ENCODE peak calls at places on chromosomes 3 and 15, in ten cellular contexts. Q is osteoblast; W is Peyer's patch; X is CD8-positive, alpha-beta T cell; C is upper lobe of left lung; H is fibroblast of lung; R is stomach; F is CD4-positive, alpha-beta memory T cell; J is adrenal gland; D is naive thymus-derived CD4-positive, alpha-beta T cell. S is an unnamed sample. For H3K36me3, the result is how much of the 10 kb centered on the place peaks cover.

GRCh38 chr3:58183891-58184290 is 26.9 kb downstream of the DNASE1L3 start:
- DNase-seq in Q (peak), H (no peak), J (no peak), W (no peak), D (no peak), F (no peak), X (no peak), C (no peak), R (no peak), S (no peak)

GRCh38 chr3:97863025-97863424 is 41.2 kb downstream of the CRYBG3 start:
- DNase-seq in C (no peak), H (peak), F (no peak), R (no peak), Q (peak), W (no peak), D (no peak), J (no peak), X (no peak), S (no peak)

GRCh38 chr3:16102905-16103364 is 71.5 kb upstream of the GALNT15 start:
- DNase-seq in C (no peak), J (no peak), H (peak), R (no peak), X (no peak), D (no peak), F (no peak), Q (peak), W (no peak), S (no peak)

GRCh38 chr3:37987315-37987697 is 3.3 kb upstream of the VILL start:
- DNase-seq in R (no peak), J (no peak), F (no peak), C (no peak), W (peak), H (no peak), Q (peak), X (no peak), D (no peak), S (no peak)

GRCh38 chr3:104584702-104585101 is 782.0 kb upstream of the ALCAM start:
- DNase-seq in Q (no peak), H (peak), D (no peak), F (no peak), C (no peak), J (no peak), X (no peak), R (no peak), W (no peak), S (no peak)

GRCh38 chr3:50602675-50603191 is 8.8 kb downstream of the CISH start:
- DNase-seq in J (no peak), Q (peak), H (no peak), C (no peak), D (no peak), X (no peak), F (peak), R (peak), W (no peak), S (no peak)

GRCh38 chr15:67828969-67829646 is 3.8 kb downstream of the SKOR1 start:
- DNase-seq in D (no peak), R (no peak), F (peak), X (no peak), J (no peak), Q (peak), H (no peak), W (no peak), C (no peak), S (no peak)

GRCh38 chr3:46085421-46086082 is 58.3 kb upstream of the XCR1 start:
- DNase-seq in W (no peak), J (no peak), R (no peak), H (no peak), F (no peak), Q (no peak), X (no peak), D (no peak), C (no peak), S (no peak)

GRCh38 chr3:114586119-114586518 is 292.3 kb downstream of the TIGIT start:
- DNase-seq in Q (no peak), C (no peak), W (no peak), X (no peak), R (no peak), H (no peak), D (no peak), F (no peak), J (no peak), S (peak)

GRCh38 chr15:58396181-58396580 is 35.6 kb upstream of the LIPC start:
- DNase-seq in H (peak), C (no peak), J (no peak), R (no peak), X (no peak), Q (peak), W (no peak), F (no peak), D (no peak), S (no peak)

GRCh38 chr3:39141211-39141995 is 12.0 kb downstream of the CSRNP1 start:
- DNase-seq in C (peak), R (peak), X (no peak), F (no peak), W (peak), D (no peak), J (peak), H (peak), Q (no peak), S (no peak)

GRCh38 chr3:196273655-196274054 is 13.9 kb downstream of the PCYT1A start:
- DNase-seq in R (no peak), H (no peak), Q (no peak), C (no peak), D (no peak), X (no peak), J (no peak), F (no peak), W (no peak), S (no peak)

GRCh38 chr3:64530434-64531049 is 157.3 kb downstream of the ADAMTS9 start:
- DNase-seq in F (no peak), Q (no peak), R (peak), W (no peak), H (peak), X (no peak), J (peak), D (no peak), C (peak), S (peak)

GRCh38 chr3:177694316-177694715 is 497.0 kb upstream of the TBL1XR1 start:
- DNase-seq in F (no peak), R (no peak), D (no peak), J (no peak), H (peak), Q (peak), C (no peak), W (no peak), X (no peak), S (no peak)

GRCh38 chr15:40429068-40429707 is 11.6 kb upstream of the BAHD1 start:
- DNase-seq in W (no peak), X (no peak), H (no peak), Q (peak), D (no peak), C (no peak), R (no peak), J (no peak), F (no peak), S (no peak)

GRCh38 chr15:40427188-40427587 is 13.6 kb upstream of the BAHD1 start:
- DNase-seq in D (no peak), J (no peak), W (peak), X (no peak), C (no peak), R (no peak), H (no peak), Q (peak), F (no peak), S (no peak)

GRCh38 chr15:40428183-40428582 is 12.6 kb upstream of the BAHD1 start:
- DNase-seq in C (peak), R (no peak), Q (peak), W (no peak), J (no peak), F (no peak), D (no peak), X (no peak), H (no peak), S (no peak)

GRCh38 chr15:40425681-40426080 is 15.1 kb upstream of the BAHD1 start:
- DNase-seq in X (no peak), R (no peak), W (no peak), C (no peak), D (no peak), F (no peak), H (no peak), Q (no peak), J (peak), S (no peak)

DNA sequence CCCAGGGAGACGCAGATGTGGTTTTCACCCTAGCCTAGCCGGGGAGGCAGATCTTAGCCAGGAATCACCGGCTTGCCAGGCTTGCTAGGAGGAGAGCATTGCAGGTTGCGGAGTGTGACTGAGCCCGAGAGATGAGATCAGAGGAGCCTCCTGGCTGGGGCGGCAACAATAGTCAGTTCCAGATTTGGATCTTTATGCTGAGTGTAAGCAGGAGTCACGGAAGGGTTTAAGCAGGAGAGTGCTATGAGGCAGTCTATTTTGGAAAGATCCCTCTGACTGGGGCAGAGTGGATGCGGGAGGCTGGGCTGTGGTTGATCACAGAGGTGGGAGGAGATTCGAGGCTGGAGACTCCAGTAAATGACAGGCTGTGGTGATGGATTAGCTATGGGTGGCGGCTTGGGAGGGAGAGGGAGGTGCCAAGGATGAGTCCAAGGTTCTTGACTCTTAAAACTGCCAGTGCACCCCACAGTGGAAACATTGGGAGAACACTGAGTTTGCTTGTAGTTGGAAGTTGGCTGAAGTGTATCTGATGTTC is 10.4 kb upstream of the BAHD1 start:
- DNase-seq in D (no peak), F (no peak), W (no peak), H (peak), Q (peak), J (peak), R (no peak), C (no peak), X (no peak), S (no peak)
- H3K36me3 ChIP-seq in D (under half), F (under half), W (under half), H (under half), Q (under half), J (under half), R (under half), C (under half), X (under half), S (under half)

GRCh38 chr3:186974824-186975281 is 44.5 kb downstream of the ST6GAL1 start:
- DNase-seq in D (no peak), H (no peak), C (no peak), J (no peak), Q (no peak), F (no peak), R (peak), W (no peak), X (no peak), S (no peak)
- H3K36me3 ChIP-seq in D (under half), H (under half), C (under half), J (under half), Q (under half), F (half or more), R (under half), W (under half), X (under half), S (under half)

DNA sequence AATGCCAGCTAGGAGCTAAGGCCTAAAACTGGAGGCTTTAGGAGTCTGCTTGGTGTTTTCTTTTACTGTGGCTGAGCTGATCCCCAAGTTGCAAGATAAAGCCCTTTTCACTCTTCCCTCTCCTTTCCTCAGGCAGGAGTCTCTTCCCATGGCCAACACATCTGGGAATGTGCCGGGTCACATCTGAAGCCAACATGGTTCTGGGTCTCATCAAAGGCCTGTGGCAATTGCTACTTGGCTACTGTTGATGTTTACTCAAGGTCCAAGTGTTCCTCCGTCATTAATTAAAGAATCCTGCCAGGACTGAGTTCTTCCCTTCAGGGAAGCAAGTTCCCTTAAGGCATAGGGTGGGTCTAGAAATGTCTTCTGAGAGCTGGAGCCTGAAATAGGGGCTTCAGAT is 230.2 kb downstream of the GBE1 start:
- DNase-seq in F (no peak), Q (no peak), J (no peak), D (no peak), H (no peak), C (no peak), R (no peak), W (no peak), X (no peak), S (no peak)
- H3K36me3 ChIP-seq in F (under half), Q (under half), J (under half), D (under half), H (under half), C (under half), R (under half), W (under half), X (under half), S (under half)

GRCh38 chr3:48571938-48572337 is 8.4 kb upstream of the UCN2 start:
- DNase-seq in F (no peak), D (no peak), W (no peak), X (no peak), Q (no peak), R (no peak), J (no peak), C (no peak), H (no peak), S (no peak)
- H3K36me3 ChIP-seq in F (under half), D (under half), W (under half), X (under half), Q (under half), R (under half), J (under half), C (under half), H (under half), S (half or more)

S was measured in SJSA1.